ENCODE peak calls at places on chromosomes 2 and 18, in nine cellular contexts. One of them, this sample, is unnamed.

GRCh38 chr2:233387667-233388528 is 33.6 kb downstream of the DGKD start:
- DNase-seq in fibroblast of mammary gland: peak
- DNase-seq in fibroblast of lung: peak
- DNase-seq in RWPE1: no peak
- DNase-seq in HepG2: peak
- DNase-seq in activated CD8-positive, alpha-beta T cell treated with anti-CD3 and anti-CD28 coated beads for 36 hours: no peak
- DNase-seq in pancreas: peak
- DNase-seq in fibroblast of the aortic adventitia: peak
- DNase-seq in glutamatergic neuron: no peak
- DNase-seq in this sample: no peak

GRCh38 chr18:31683968-31684278 is 458 bp downstream of the B4GALT6 start:
- DNase-seq in fibroblast of mammary gland: no peak
- DNase-seq in fibroblast of lung: no peak
- DNase-seq in pancreas: no peak
- DNase-seq in activated CD8-positive, alpha-beta T cell treated with anti-CD3 and anti-CD28 coated beads for 36 hours: no peak
- DNase-seq in HepG2: no peak
- DNase-seq in fibroblast of the aortic adventitia: no peak
- DNase-seq in RWPE1: no peak
- DNase-seq in glutamatergic neuron: no peak
- DNase-seq in this sample: no peak

GRCh38 chr2:240205763-240206162 is 65.3 kb upstream of the OTOS start:
- DNase-seq in glutamatergic neuron: no peak
- DNase-seq in fibroblast of mammary gland: no peak
- DNase-seq in activated CD8-positive, alpha-beta T cell treated with anti-CD3 and anti-CD28 coated beads for 36 hours: no peak
- DNase-seq in fibroblast of the aortic adventitia: no peak
- DNase-seq in pancreas: no peak
- DNase-seq in HepG2: no peak
- DNase-seq in RWPE1: no peak
- DNase-seq in fibroblast of lung: no peak
- DNase-seq in this sample: no peak

GRCh38 chr2:215870986-215871385 is 142.4 kb downstream of the MREG start:
- DNase-seq in glutamatergic neuron: peak
- DNase-seq in fibroblast of the aortic adventitia: no peak
- DNase-seq in pancreas: no peak
- DNase-seq in HepG2: peak
- DNase-seq in fibroblast of mammary gland: peak
- DNase-seq in activated CD8-positive, alpha-beta T cell treated with anti-CD3 and anti-CD28 coated beads for 36 hours: peak
- DNase-seq in fibroblast of lung: no peak
- DNase-seq in RWPE1: peak
- DNase-seq in this sample: no peak

GRCh38 chr18:9855686-9856085 is 30.1 kb upstream of the TXNDC2 start:
- DNase-seq in HepG2: no peak
- DNase-seq in fibroblast of the aortic adventitia: no peak
- DNase-seq in glutamatergic neuron: no peak
- DNase-seq in fibroblast of lung: no peak
- DNase-seq in pancreas: no peak
- DNase-seq in fibroblast of mammary gland: no peak
- DNase-seq in RWPE1: no peak
- DNase-seq in activated CD8-positive, alpha-beta T cell treated with anti-CD3 and anti-CD28 coated beads for 36 hours: no peak
- DNase-seq in this sample: no peak

GRCh38 chr18:74040459-74041332 is 106.9 kb downstream of the FBXO15 start:
- DNase-seq in glutamatergic neuron: peak
- DNase-seq in pancreas: peak
- DNase-seq in fibroblast of lung: no peak
- DNase-seq in activated CD8-positive, alpha-beta T cell treated with anti-CD3 and anti-CD28 coated beads for 36 hours: peak
- DNase-seq in fibroblast of mammary gland: peak
- DNase-seq in RWPE1: no peak
- DNase-seq in fibroblast of the aortic adventitia: no peak
- DNase-seq in HepG2: peak
- DNase-seq in this sample: peak

GRCh38 chr2:20578895-20579825 is 71.7 kb downstream of the HS1BP3 start:
- DNase-seq in fibroblast of the aortic adventitia: peak
- DNase-seq in activated CD8-positive, alpha-beta T cell treated with anti-CD3 and anti-CD28 coated beads for 36 hours: no peak
- DNase-seq in RWPE1: peak
- DNase-seq in pancreas: no peak
- DNase-seq in HepG2: peak
- DNase-seq in fibroblast of mammary gland: peak
- DNase-seq in fibroblast of lung: peak
- DNase-seq in glutamatergic neuron: peak
- DNase-seq in this sample: peak

GRCh38 chr2:119753041-119753929 is 6.4 kb upstream of the PTPN4 start:
- DNase-seq in RWPE1: no peak
- DNase-seq in pancreas: no peak
- DNase-seq in fibroblast of the aortic adventitia: peak
- DNase-seq in HepG2: peak
- DNase-seq in fibroblast of lung: peak
- DNase-seq in glutamatergic neuron: no peak
- DNase-seq in activated CD8-positive, alpha-beta T cell treated with anti-CD3 and anti-CD28 coated beads for 36 hours: peak
- DNase-seq in fibroblast of mammary gland: peak
- DNase-seq in this sample: no peak

GRCh38 chr2:109662889-109663288 is 48.7 kb downstream of the SOWAHC start:
- DNase-seq in fibroblast of mammary gland: no peak
- DNase-seq in glutamatergic neuron: no peak
- DNase-seq in fibroblast of the aortic adventitia: no peak
- DNase-seq in pancreas: no peak
- DNase-seq in RWPE1: no peak
- DNase-seq in activated CD8-positive, alpha-beta T cell treated with anti-CD3 and anti-CD28 coated beads for 36 hours: no peak
- DNase-seq in fibroblast of lung: no peak
- DNase-seq in HepG2: peak
- DNase-seq in this sample: no peak
- TF ChIP-seq CTCF in fibroblast of mammary gland: no peak
- TF ChIP-seq CTCF in glutamatergic neuron: no peak
- TF ChIP-seq CTCF in fibroblast of the aortic adventitia: no peak
- TF ChIP-seq CTCF in pancreas: no peak
- TF ChIP-seq CTCF in RWPE1: no peak
- TF ChIP-seq CTCF in activated CD8-positive, alpha-beta T cell treated with anti-CD3 and anti-CD28 coated beads for 36 hours: no peak
- TF ChIP-seq CTCF in fibroblast of lung: no peak
- TF ChIP-seq CTCF in HepG2: peak
- TF ChIP-seq CTCF in this sample: peak

DNA sequence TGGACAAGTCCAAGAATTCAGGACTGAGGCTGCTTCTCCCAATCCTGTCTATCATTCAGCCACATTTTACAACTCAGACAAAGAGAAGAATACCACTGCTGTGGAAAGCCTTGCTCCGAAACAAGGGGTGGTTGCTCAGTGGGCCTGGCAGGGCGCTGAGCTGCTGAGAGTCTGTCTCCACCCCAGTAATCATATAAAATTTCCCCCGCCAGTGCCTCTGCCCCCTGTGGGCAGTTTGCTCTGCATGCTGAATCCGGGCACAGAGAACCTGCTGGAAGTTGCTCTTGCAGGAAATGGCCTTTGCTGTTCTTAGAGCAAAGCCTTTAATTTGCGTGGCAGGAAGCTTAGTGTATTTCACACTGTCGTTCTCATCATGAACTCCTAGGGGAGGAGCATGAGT is 85.2 kb upstream of the KLHL29 start:
- DNase-seq in pancreas: no peak
- DNase-seq in HepG2: no peak
- DNase-seq in glutamatergic neuron: no peak
- DNase-seq in fibroblast of lung: no peak
- DNase-seq in fibroblast of mammary gland: no peak
- DNase-seq in fibroblast of the aortic adventitia: no peak
- DNase-seq in RWPE1: no peak
- DNase-seq in activated CD8-positive, alpha-beta T cell treated with anti-CD3 and anti-CD28 coated beads for 36 hours: no peak
- DNase-seq in this sample: no peak
- TF ChIP-seq CTCF in pancreas: no peak
- TF ChIP-seq CTCF in HepG2: no peak
- TF ChIP-seq CTCF in glutamatergic neuron: no peak
- TF ChIP-seq CTCF in fibroblast of lung: no peak
- TF ChIP-seq CTCF in fibroblast of mammary gland: no peak
- TF ChIP-seq CTCF in fibroblast of the aortic adventitia: no peak
- TF ChIP-seq CTCF in RWPE1: no peak
- TF ChIP-seq CTCF in activated CD8-positive, alpha-beta T cell treated with anti-CD3 and anti-CD28 coated beads for 36 hours: no peak
- TF ChIP-seq CTCF in this sample: no peak

DNA sequence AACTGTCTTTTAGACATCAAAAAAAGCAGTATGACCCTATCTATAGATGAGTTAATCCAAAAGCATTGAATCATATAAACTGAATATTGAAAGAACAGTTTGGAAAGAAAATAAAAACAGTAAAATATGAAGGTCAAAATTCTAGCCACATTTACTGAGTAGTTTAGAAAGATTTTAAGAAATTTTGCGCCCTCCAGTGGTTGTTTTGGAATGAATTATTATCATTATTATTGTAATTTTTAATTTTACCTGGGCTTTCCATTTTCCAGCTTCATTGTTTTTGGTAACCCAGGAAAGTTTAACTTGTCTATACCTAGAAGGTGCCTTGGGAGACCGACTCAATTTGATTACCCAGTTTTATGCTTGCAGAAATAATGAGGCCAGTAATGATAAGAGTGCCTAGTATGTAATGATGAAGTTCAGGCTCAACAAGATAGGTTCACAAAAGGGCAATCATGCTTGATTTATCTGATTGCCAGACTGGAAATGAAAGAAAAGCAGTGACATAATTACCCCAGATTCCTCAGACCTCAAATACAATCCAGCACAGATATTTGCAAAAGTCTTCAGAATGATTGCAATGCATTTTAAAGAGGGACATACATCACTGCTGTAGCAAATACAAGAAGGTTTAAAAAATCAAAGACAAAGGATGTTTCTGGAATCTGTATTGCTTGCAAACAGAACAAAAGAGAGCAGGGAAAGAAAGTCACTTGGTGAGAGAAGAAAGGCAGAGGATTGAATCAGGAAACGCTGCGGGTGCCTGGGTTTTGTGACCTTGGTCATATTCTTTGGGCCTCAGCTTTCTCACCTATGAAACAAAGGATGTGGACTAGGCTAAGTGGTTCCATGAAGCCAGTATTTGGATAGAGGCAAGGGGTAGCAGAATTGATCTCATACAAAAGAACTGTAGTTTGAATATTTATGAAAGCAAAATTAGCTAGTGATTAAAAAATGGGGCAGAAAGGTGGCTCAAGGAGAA is 153.8 kb downstream of the MAP2 start:
- DNase-seq in activated CD8-positive, alpha-beta T cell treated with anti-CD3 and anti-CD28 coated beads for 36 hours: no peak
- DNase-seq in pancreas: no peak
- DNase-seq in RWPE1: peak
- DNase-seq in fibroblast of lung: peak
- DNase-seq in fibroblast of the aortic adventitia: peak
- DNase-seq in fibroblast of mammary gland: peak
- DNase-seq in glutamatergic neuron: no peak
- DNase-seq in HepG2: peak
- DNase-seq in this sample: no peak
- TF ChIP-seq CTCF in activated CD8-positive, alpha-beta T cell treated with anti-CD3 and anti-CD28 coated beads for 36 hours: peak
- TF ChIP-seq CTCF in pancreas: peak
- TF ChIP-seq CTCF in RWPE1: peak
- TF ChIP-seq CTCF in fibroblast of lung: peak
- TF ChIP-seq CTCF in fibroblast of the aortic adventitia: no peak
- TF ChIP-seq CTCF in fibroblast of mammary gland: peak
- TF ChIP-seq CTCF in glutamatergic neuron: peak
- TF ChIP-seq CTCF in HepG2: peak
- TF ChIP-seq CTCF in this sample: no peak

GRCh38 chr2:74003494-74004211 is 18.9 kb downstream of the TET3 start:
- DNase-seq in fibroblast of the aortic adventitia: peak
- DNase-seq in activated CD8-positive, alpha-beta T cell treated with anti-CD3 and anti-CD28 coated beads for 36 hours: peak
- DNase-seq in fibroblast of lung: peak
- DNase-seq in HepG2: no peak
- DNase-seq in fibroblast of mammary gland: peak
- DNase-seq in pancreas: no peak
- DNase-seq in RWPE1: peak
- DNase-seq in glutamatergic neuron: no peak
- DNase-seq in this sample: no peak

GRCh38 chr2:74001121-74001520 is 16.4 kb downstream of the TET3 start:
- DNase-seq in RWPE1: no peak
- DNase-seq in fibroblast of mammary gland: peak
- DNase-seq in fibroblast of lung: no peak
- DNase-seq in glutamatergic neuron: peak
- DNase-seq in HepG2: no peak
- DNase-seq in pancreas: no peak
- DNase-seq in fibroblast of the aortic adventitia: no peak
- DNase-seq in activated CD8-positive, alpha-beta T cell treated with anti-CD3 and anti-CD28 coated beads for 36 hours: peak
- DNase-seq in this sample: no peak

GRCh38 chr2:74004212-74005182 is 19.8 kb downstream of the TET3 start:
- DNase-seq in fibroblast of lung: no peak
- DNase-seq in glutamatergic neuron: no peak
- DNase-seq in activated CD8-positive, alpha-beta T cell treated with anti-CD3 and anti-CD28 coated beads for 36 hours: no peak
- DNase-seq in RWPE1: no peak
- DNase-seq in pancreas: no peak
- DNase-seq in fibroblast of the aortic adventitia: no peak
- DNase-seq in HepG2: no peak
- DNase-seq in fibroblast of mammary gland: no peak
- DNase-seq in this sample: no peak

GRCh38 chr2:74001781-74002514 is 17.2 kb downstream of the TET3 start:
- DNase-seq in HepG2: no peak
- DNase-seq in activated CD8-positive, alpha-beta T cell treated with anti-CD3 and anti-CD28 coated beads for 36 hours: no peak
- DNase-seq in glutamatergic neuron: no peak
- DNase-seq in RWPE1: no peak
- DNase-seq in fibroblast of mammary gland: no peak
- DNase-seq in pancreas: no peak
- DNase-seq in fibroblast of the aortic adventitia: no peak
- DNase-seq in fibroblast of lung: no peak
- DNase-seq in this sample: no peak

DNA sequence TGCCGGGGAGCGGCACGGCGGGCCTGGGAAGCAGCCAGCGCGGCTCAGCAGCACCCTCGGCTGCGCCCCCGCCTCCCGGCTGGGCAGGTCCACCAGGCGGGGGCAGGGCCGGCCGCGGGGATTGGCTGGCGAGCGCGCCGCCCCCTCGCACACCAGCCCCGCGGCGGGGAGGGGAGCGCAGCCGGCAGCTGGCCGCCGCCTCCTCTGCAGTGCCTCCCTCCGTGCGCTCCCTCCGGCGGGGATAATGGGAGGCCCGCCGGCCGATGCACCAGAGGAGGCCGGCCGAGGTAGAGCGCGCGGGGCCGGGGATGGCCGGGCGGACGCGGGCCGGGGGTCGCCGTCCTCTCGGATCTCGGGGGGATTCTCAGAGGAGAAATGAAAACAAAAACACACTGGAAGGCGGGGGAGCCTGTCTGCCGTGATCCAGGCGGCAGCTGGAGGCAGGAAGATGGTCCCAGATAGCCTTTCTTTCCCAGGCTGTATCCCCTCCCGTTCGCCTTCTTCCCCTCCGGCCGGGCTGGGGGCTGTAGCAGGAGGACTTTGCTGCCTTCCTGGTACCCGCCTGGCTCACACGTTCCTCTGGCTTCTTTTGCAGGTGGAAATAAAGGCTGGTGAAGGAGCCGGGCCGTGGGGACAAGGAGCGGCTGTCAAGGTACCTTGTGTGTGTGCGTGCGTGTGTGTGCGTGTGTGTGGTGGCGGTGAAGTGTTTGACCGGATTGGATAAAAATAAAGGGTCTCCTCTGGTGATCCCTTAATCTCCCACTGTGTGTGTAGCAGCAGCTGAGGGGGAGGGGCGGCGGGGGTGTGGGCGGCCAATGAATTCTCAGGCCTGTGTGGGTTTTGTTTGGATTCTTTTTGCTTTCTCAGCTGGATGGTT is 18.0 kb downstream of the TET3 start:
- DNase-seq in activated CD8-positive, alpha-beta T cell treated with anti-CD3 and anti-CD28 coated beads for 36 hours: peak
- DNase-seq in glutamatergic neuron: peak
- DNase-seq in fibroblast of the aortic adventitia: peak
- DNase-seq in fibroblast of mammary gland: peak
- DNase-seq in pancreas: peak
- DNase-seq in RWPE1: peak
- DNase-seq in fibroblast of lung: peak
- DNase-seq in HepG2: peak
- DNase-seq in this sample: peak
- TF ChIP-seq CTCF in activated CD8-positive, alpha-beta T cell treated with anti-CD3 and anti-CD28 coated beads for 36 hours: no peak
- TF ChIP-seq CTCF in glutamatergic neuron: no peak
- TF ChIP-seq CTCF in fibroblast of the aortic adventitia: peak
- TF ChIP-seq CTCF in fibroblast of mammary gland: no peak
- TF ChIP-seq CTCF in pancreas: no peak
- TF ChIP-seq CTCF in RWPE1: no peak
- TF ChIP-seq CTCF in fibroblast of lung: no peak
- TF ChIP-seq CTCF in HepG2: peak
- TF ChIP-seq CTCF in this sample: no peak